ENCODE peak calls at places on chromosomes 5 and 9, in four cellular contexts. D is mammary epithelial cell, X is RWPE2, O is thyroid gland. K is an unnamed sample.
A peak's percentile ranks its signal among the peaks of the same experiment; 100 is the strongest.

GRCh38 chr5:86665984-86666760 is 48.4 kb downstream of the COX7C start:
- DNase-seq in D (no peak), X (peak; percentile 38), O (no peak), K (peak; percentile 57)

GRCh38 chr5:178357127-178357526 is 124.5 kb upstream of the PHYKPL start:
- DNase-seq in D (no peak), X (no peak), O (no peak), K (no peak)

GRCh38 chr5:80346055-80346454 is 26.3 kb downstream of the SPZ1 start:
- DNase-seq in D (peak; percentile 23), X (no peak), O (peak; percentile 43), K (peak; percentile 13)

GRCh38 chr9:85514256-85514655 is 227.5 kb downstream of the AGTPBP1 start:
- DNase-seq in D (peak; percentile 75), X (no peak), O (no peak), K (no peak)

GRCh38 chr5:69078921-69079537 is 14.8 kb upstream of the SLC30A5 start:
- DNase-seq in D (peak; percentile 22), X (no peak), O (no peak), K (peak; percentile 27)

GRCh38 chr9:89465726-89466308 is 32.1 kb downstream of the SEMA4D start:
- DNase-seq in D (no peak), X (no peak), O (no peak), K (no peak)

GRCh38 chr5:12174734-12175133 is 270.5 kb upstream of the CTNND2 start:
- DNase-seq in D (no peak), X (no peak), O (no peak), K (no peak)

GRCh38 chr9:38306899-38307298 is 85.6 kb upstream of the ALDH1B1 start:
- DNase-seq in D (no peak), X (no peak), O (no peak), K (no peak)

GRCh38 chr5:3836528-3836927 is 240.9 kb downstream of the IRX1 start:
- DNase-seq in D (peak; percentile 68), X (no peak), O (no peak), K (no peak)

GRCh38 chr5:40834849-40835787 is at the start of gene RPL37:
- DNase-seq in D (peak; percentile 97), X (peak; percentile 99), O (peak; percentile 96), K (peak; percentile 97)

GRCh38 chr5:54900906-54901725 is 84.3 kb downstream of the ESM1 start:
- DNase-seq in D (peak; percentile 17), X (no peak), O (no peak), K (peak; percentile 26)

GRCh38 chr9:18018661-18019060 is 439.8 kb downstream of the SH3GL2 start:
- DNase-seq in D (no peak), X (no peak), O (no peak), K (no peak)

GRCh38 chr5:141850183-141850768 is 27.9 kb downstream of the PCDH1 start:
- DNase-seq in D (no peak), X (no peak), O (peak; percentile 62), K (peak; percentile 62)

GRCh38 chr5:79736528-79737514 is 47.2 kb downstream of the CMYA5 start:
- DNase-seq in D (no peak), X (no peak), O (no peak), K (no peak)

GRCh38 chr9:38038307-38039089 is 30.5 kb downstream of the SHB start:
- DNase-seq in D (no peak), X (no peak), O (no peak), K (no peak)

GRCh38 chr9:104808030-104808614 is 44.2 kb downstream of the NIPSNAP3B start:
- DNase-seq in D (peak; percentile 19), X (no peak), O (peak; percentile 51), K (peak; percentile 56)

GRCh38 chr5:16935271-16936149 is 578 bp downstream of the MYO10 start:
- DNase-seq in D (peak; percentile 90), X (peak; percentile 97), O (peak; percentile 71), K (peak; percentile 67)

GRCh38 chr5:10621837-10622236 is 58.0 kb downstream of the ANKRD33B start:
- DNase-seq in D (no peak), X (no peak), O (no peak), K (no peak)

GRCh38 chr5:169695025-169695625 is 58.0 kb downstream of the DOCK2 start:
- DNase-seq in D (no peak), X (no peak), O (no peak), K (no peak)

GRCh38 chr5:39115644-39116346 is 41.6 kb upstream of the RICTOR start:
- DNase-seq in D (no peak), X (no peak), O (no peak), K (no peak)

GRCh38 chr5:84436866-84437265 is 52.2 kb upstream of the EDIL3 start:
- DNase-seq in D (no peak), X (no peak), O (no peak), K (no peak)

GRCh38 chr9:4491621-4491975 is 1.3 kb downstream of the SLC1A1 start:
- DNase-seq in D (no peak), X (no peak), O (peak; percentile 72), K (no peak)

GRCh38 chr9:88523056-88523455 is 11.9 kb upstream of the NXNL2 start:
- DNase-seq in D (peak; percentile 49), X (peak; percentile 42), O (no peak), K (no peak)

GRCh38 chr5:110413856-110414255 is 312.6 kb downstream of the TMEM232 start:
- DNase-seq in D (no peak), X (no peak), O (no peak), K (no peak)

GRCh38 chr5:165201364-165202143 is 1696.1 kb downstream of the MAT2B start:
- DNase-seq in D (peak; percentile 1), X (no peak), O (no peak), K (no peak)

GRCh38 chr9:91516781-91517180 is 93.1 kb upstream of the NFIL3 start:
- DNase-seq in D (no peak), X (no peak), O (no peak), K (peak; percentile 10)

GRCh38 chr9:91515074-91515687 is 91.5 kb upstream of the NFIL3 start:
- DNase-seq in D (peak; percentile 60), X (no peak), O (no peak), K (peak; percentile 58)

GRCh38 chr9:91519520-91520270 is 96.1 kb upstream of the NFIL3 start:
- DNase-seq in D (no peak), X (no peak), O (no peak), K (no peak)

GRCh38 chr9:91516061-91516460 is 92.4 kb upstream of the NFIL3 start:
- DNase-seq in D (no peak), X (no peak), O (no peak), K (no peak)
- H3K4me1 ChIP-seq in D (no peaks in the 10 kb centered on the region), X (no peaks in the 10 kb centered on the region), O (no peaks in the 10 kb centered on the region), K (no peaks in the 10 kb centered on the region)

GRCh38 chr5:157212307-157212706 is 31.7 kb downstream of the ITK start:
- DNase-seq in D (no peak), X (no peak), O (no peak), K (no peak)
- H3K27ac ChIP-seq in D (no peak overlapping the region), X (no peak overlapping the region), O (no peak overlapping the region), K (no peak overlapping the region)

DNA sequence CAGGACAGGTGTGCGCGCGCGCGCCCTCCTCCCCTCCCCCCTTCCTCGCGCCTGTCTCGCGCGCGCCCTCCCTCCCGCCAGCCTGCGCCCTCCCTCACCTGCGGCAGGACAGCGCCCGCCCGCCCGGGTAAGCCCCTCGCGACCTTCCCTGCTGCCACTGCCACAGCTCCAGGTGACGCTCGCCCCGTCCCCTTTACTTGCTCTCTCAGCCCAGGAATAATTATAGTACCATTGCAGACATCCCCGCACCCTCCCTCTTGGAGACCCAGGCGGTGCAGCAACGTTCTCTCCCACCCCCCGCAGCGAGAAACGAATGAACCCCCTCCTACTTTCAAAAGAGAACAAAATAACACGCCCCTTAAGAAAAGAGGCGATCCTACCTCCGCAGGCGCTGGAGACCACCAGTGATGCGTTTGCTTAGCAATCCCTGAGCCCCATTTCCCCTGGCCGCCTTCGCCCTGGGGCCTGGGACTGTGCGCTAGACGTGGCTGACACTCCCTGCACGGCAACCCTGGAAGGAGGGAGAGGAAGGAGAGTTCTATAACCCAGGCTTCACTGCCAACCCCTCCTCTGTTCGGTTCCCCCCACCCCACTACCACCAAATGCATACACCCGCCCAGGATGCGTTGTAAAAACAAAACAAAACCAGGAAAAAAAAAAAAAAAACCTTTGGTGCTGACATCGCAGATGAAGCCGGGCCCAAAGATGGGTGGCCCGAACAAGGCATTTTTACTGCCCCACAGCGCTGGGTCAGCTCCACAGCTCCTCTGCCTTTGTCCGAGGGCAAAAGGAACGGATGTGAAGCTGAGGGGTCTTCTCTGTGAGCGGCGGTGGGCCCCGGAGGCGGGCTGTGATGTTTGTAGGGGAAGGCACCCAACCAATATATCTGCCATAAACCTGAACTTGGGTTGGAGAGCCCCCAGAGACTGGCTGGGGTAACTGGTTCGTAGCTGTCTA is 5.5 kb upstream of the PURA start:
- DNase-seq in D (no peak), X (peak; percentile 66), O (no peak), K (peak; percentile 94)
- H3K4me1 ChIP-seq in D (peaks cover 18% of the 10 kb centered on the region), X (peaks cover 21% of the 10 kb centered on the region), O (peaks cover 31% of the 10 kb centered on the region), K (peaks cover 45% of the 10 kb centered on the region)

DNA sequence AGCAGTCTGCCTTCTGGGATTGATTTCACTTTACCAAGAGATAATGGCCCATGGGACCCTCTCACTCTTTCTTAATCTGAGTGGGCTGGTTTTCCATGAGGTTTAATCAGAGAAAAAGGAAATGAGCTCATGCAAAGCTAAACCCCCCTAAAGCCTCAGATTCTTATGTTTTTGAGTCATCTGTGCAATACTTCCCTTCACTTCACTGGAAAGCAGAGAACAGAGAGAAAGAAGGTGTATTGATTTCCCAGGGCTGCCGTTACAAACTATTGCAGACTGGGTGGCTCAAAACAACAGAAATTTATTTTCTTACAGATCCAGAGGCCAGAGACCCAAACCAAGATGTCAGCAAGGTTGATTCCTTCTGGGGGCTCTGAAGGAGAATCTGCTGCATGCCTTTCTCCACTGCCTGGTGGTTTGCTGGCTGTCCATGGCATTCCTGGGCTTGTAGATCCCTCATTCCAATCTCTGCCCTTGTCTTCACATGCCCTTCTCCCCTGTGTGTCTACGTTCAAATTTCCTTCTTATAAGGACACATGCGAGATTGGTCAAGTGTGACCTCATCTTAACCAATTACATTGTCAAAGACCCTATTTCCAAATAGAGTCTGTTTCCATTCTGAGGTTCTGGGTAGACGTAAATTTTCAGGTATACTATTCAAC is 84.6 kb upstream of the RAI14 start:
- DNase-seq in D (peak; percentile 16), X (no peak), O (no peak), K (no peak)
- H3K27ac ChIP-seq in D (peak overlapping the region; percentile 18), X (peak overlapping the region; percentile 62), O (no peak overlapping the region), K (no peak overlapping the region)

GRCh38 chr5:172167893-172168292 is 20.1 kb downstream of the STK10 start:
- DNase-seq in D (no peak), X (no peak), O (no peak), K (no peak)
- H3K4me1 ChIP-seq in D (peaks cover 12% of the 10 kb centered on the region), X (no peaks in the 10 kb centered on the region), O (no peaks in the 10 kb centered on the region), K (peaks cover 7% of the 10 kb centered on the region)

GRCh38 chr9:5842926-5843325 is 10.0 kb upstream of the ERMP1 start:
- DNase-seq in D (no peak), X (no peak), O (no peak), K (no peak)

GRCh38 chr9:5846080-5846479 is 13.2 kb upstream of the ERMP1 start:
- DNase-seq in D (no peak), X (no peak), O (no peak), K (no peak)

GRCh38 chr9:5843450-5844249 is 10.7 kb upstream of the ERMP1 start:
- DNase-seq in D (no peak), X (no peak), O (peak; percentile 80), K (no peak)

GRCh38 chr9:5846501-5846921 is 13.6 kb upstream of the ERMP1 start:
- DNase-seq in D (peak; percentile 65), X (no peak), O (no peak), K (no peak)

GRCh38 chr9:5845147-5845531 is 12.2 kb upstream of the ERMP1 start:
- DNase-seq in D (no peak), X (no peak), O (no peak), K (no peak)
- H3K27ac ChIP-seq in D (no peak overlapping the region), X (peak overlapping the region; percentile 77), O (peak overlapping the region; percentile 80), K (no peak overlapping the region)